ENCODE peak calls at places on chromosomes 16 and 17, in eight cellular contexts. Z is BE2C; N is Caco-2; U is GM12865; J is CD4-positive, alpha-beta T cell; S is foreskin fibroblast; Y is nephron progenitor cell; B is prostate gland. F is an unnamed sample.

GRCh38 chr17:2387086-2388019 is 13.5 kb downstream of the MNT start:
- DNase-seq in S (no peak), Z (no peak), U (no peak), N (no peak), J (no peak), B (no peak), Y (no peak), F (no peak)

GRCh38 chr16:77541131-77541530 is 106.3 kb upstream of the ADAMTS18 start:
- DNase-seq in B (no peak), Y (no peak), U (no peak), Z (no peak), N (no peak), S (no peak), J (no peak), F (no peak)

GRCh38 chr17:57706761-57707160 is 38.3 kb downstream of the CCDC182 start:
- DNase-seq in Y (no peak), B (no peak), Z (no peak), U (no peak), J (no peak), S (no peak), N (no peak), F (no peak)

GRCh38 chr17:78231991-78232759 is 744 bp downstream of the TMEM235 start:
- DNase-seq in J (no peak), S (peak), Z (no peak), N (no peak), Y (peak), B (no peak), U (no peak), F (no peak)

GRCh38 chr16:57679016-57679415 is 10.9 kb downstream of the ADGRG3 start:
- DNase-seq in S (no peak), N (no peak), Y (no peak), B (no peak), U (no peak), Z (no peak), J (no peak), F (no peak)

GRCh38 chr17:17073627-17074521 is 31.6 kb downstream of the MPRIP start:
- DNase-seq in U (no peak), Z (no peak), J (no peak), S (peak), Y (no peak), B (no peak), N (no peak), F (no peak)

GRCh38 chr16:86768999-86769398 is 190.7 kb downstream of the FOXL1 start:
- DNase-seq in Y (no peak), Z (no peak), S (peak), U (peak), B (no peak), N (no peak), J (no peak), F (no peak)

GRCh38 chr17:66948061-66948750 is 16.3 kb upstream of the CACNG4 start:
- DNase-seq in J (no peak), Z (peak), U (no peak), Y (no peak), S (no peak), B (no peak), N (no peak), F (no peak)

DNA sequence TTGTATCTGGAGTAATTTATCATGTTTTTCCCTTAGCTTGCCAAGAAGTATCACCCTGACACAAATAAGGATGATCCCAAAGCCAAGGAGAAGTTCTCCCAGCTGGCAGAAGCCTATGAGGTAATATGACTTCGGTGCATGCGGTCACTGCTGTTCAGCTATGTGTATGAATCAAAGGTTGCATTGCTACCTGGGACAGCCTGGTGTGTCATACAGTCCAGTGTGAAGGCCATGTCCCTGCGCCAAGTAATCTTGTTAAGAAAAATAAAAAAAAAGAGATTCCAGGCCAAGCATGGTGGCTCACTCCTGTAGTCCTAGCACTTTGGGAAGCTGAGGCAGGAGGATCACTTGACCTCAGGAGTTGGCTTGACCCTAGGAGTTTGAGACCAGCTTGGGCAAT is 11.7 kb downstream of the DNAJA3 start:
- DNase-seq in U (no peak), Y (no peak), Z (no peak), J (no peak), B (no peak), N (no peak), S (no peak), F (no peak)
- TF ChIP-seq CTCF in U (no peak), Y (no peak), Z (no peak), J (no peak), B (no peak), N (no peak), S (no peak), F (no peak)

DNA sequence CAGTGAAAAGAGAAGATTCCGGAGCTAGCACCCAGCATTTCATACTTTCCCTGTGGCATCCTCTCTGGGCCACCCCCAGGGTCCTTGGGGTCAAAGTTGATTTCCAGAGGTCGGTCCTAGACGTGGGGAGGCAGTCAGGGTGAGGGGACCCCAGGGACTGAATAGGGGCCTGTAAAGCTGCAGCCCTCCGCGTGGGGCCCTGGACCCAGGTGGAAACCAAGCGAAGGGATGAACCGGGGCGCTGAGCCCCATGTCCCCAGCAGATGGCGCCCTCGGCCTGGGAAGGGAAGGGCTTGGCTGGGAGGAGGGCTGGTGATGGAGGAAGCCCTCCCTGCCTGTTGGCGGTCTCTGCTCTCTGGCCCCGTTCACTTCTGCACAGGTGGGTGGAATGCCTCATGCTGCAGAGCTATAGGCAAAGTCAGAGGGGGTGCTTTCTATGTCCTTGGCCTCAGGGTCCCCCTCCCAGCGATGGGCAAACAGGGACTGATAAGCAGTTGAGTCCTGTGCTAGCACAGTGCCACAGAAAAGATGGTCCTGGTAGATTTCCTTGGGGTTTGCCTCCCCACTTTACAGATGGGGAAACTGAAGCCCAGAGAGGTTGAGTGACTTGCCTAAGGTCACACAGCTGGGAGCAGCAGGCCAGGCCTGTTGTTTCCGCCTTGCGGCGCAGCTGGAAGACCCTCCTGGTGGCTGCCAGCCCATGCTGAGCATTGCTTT is 163.4 kb upstream of the CIBAR2 start:
- DNase-seq in S (peak), N (peak), Y (peak), Z (peak), B (peak), J (peak), U (peak), F (peak)
- TF ChIP-seq CTCF in S (peak), N (peak), Y (peak), Z (peak), B (peak), J (peak), U (peak), F (peak)

GRCh38 chr17:81176656-81177055 is 10.6 kb upstream of the AATK start:
- DNase-seq in N (no peak), Z (no peak), S (no peak), B (no peak), J (no peak), U (no peak), Y (no peak), F (no peak)
- TF ChIP-seq CTCF in N (no peak), Z (no peak), S (no peak), B (no peak), J (no peak), U (no peak), Y (no peak), F (peak)

GRCh38 chr17:28912281-28912937 is 9.5 kb upstream of the DHRS13 start:
- DNase-seq in J (no peak), N (no peak), U (no peak), B (no peak), Y (no peak), Z (no peak), S (no peak), F (no peak)
- TF ChIP-seq CTCF in J (no peak), N (no peak), U (peak), B (no peak), Y (no peak), Z (peak), S (peak), F (no peak)

GRCh38 chr16:46857261-46857962 is 26.4 kb upstream of the C16orf87 start:
- DNase-seq in Z (peak), J (no peak), N (no peak), Y (peak), B (peak), S (peak), U (peak), F (no peak)
- TF ChIP-seq CTCF in Z (peak), J (no peak), N (peak), Y (peak), B (peak), S (peak), U (peak), F (peak)